ENCODE peak calls at places on chromosomes 1 and 21, in six cellular contexts. Q is heart left ventricle, M is cardiac fibroblast, T is HFF-Myc, K is heart right ventricle, Z is HL-60. O is an unnamed sample.

GRCh38 chr1:154352581-154353459 is 27.5 kb downstream of the ATP8B2 start:
- DNase-seq in Q (peak), M (peak), T (no peak), K (peak), Z (peak), O (peak)

GRCh38 chr21:42392731-42393442 is 3.0 kb downstream of the TMPRSS3 start:
- DNase-seq in Q (peak), M (no peak), T (no peak), K (no peak), Z (no peak), O (no peak)

GRCh38 chr1:32540589-32540988 is 1.4 kb downstream of the ZBTB8A start:
- DNase-seq in Q (no peak), M (peak), T (no peak), K (no peak), Z (no peak), O (no peak)

GRCh38 chr1:25530348-25531081 is 12.9 kb upstream of the LDLRAP1 start:
- DNase-seq in Q (no peak), M (no peak), T (no peak), K (no peak), Z (no peak), O (no peak)

GRCh38 chr1:7703321-7704213 is 67.5 kb upstream of the VAMP3 start:
- DNase-seq in Q (no peak), M (no peak), T (no peak), K (no peak), Z (no peak), O (peak)

GRCh38 chr1:30758785-30759380 is 1.3 kb upstream of the LAPTM5 start:
- DNase-seq in Q (no peak), M (peak), T (peak), K (no peak), Z (peak), O (no peak)

GRCh38 chr1:46218443-46218842 is 15.3 kb downstream of the LURAP1 start:
- DNase-seq in Q (no peak), M (no peak), T (no peak), K (no peak), Z (no peak), O (no peak)

GRCh38 chr1:84996846-84997666 is at the start of gene MCOLN2:
- DNase-seq in Q (peak), M (peak), T (no peak), K (no peak), Z (no peak), O (peak)

GRCh38 chr1:12604114-12604874 is 13.7 kb downstream of the DHRS3 start:
- DNase-seq in Q (no peak), M (peak), T (peak), K (peak), Z (peak), O (peak)

GRCh38 chr1:224513787-224514209 is 79.2 kb upstream of the WDR26 start:
- DNase-seq in Q (peak), M (peak), T (no peak), K (peak), Z (peak), O (peak)

GRCh38 chr1:27990920-27991537 is 31.3 kb downstream of the XKR8 start:
- DNase-seq in Q (no peak), M (peak), T (no peak), K (no peak), Z (no peak), O (no peak)

GRCh38 chr1:35807614-35808375 is at the start of gene AGO4:
- DNase-seq in Q (peak), M (peak), T (peak), K (peak), Z (peak), O (peak)

GRCh38 chr1:158177705-158178450 is 2.8 kb upstream of the CD1D start:
- DNase-seq in Q (peak), M (peak), T (no peak), K (peak), Z (peak), O (peak)

GRCh38 chr1:240136402-240136801 is 44.7 kb downstream of the FMN2 start:
- DNase-seq in Q (no peak), M (no peak), T (no peak), K (no peak), Z (no peak), O (no peak)

GRCh38 chr1:108962681-108963051 is 618 bp downstream of the CLCC1 start:
- DNase-seq in Q (no peak), M (no peak), T (no peak), K (peak), Z (peak), O (peak)

GRCh38 chr1:231337043-231337471 is 595 bp downstream of the EXOC8 start:
- DNase-seq in Q (peak), M (no peak), T (no peak), K (peak), Z (no peak), O (peak)

GRCh38 chr1:226827968-226828513 is 42.4 kb upstream of the PSEN2 start:
- DNase-seq in Q (peak), M (peak), T (peak), K (peak), Z (peak), O (peak)
- H3K4me3 ChIP-seq in Q (peak), M (no peak), T (no peak), K (peak), Z (no peak), O (peak)

DNA sequence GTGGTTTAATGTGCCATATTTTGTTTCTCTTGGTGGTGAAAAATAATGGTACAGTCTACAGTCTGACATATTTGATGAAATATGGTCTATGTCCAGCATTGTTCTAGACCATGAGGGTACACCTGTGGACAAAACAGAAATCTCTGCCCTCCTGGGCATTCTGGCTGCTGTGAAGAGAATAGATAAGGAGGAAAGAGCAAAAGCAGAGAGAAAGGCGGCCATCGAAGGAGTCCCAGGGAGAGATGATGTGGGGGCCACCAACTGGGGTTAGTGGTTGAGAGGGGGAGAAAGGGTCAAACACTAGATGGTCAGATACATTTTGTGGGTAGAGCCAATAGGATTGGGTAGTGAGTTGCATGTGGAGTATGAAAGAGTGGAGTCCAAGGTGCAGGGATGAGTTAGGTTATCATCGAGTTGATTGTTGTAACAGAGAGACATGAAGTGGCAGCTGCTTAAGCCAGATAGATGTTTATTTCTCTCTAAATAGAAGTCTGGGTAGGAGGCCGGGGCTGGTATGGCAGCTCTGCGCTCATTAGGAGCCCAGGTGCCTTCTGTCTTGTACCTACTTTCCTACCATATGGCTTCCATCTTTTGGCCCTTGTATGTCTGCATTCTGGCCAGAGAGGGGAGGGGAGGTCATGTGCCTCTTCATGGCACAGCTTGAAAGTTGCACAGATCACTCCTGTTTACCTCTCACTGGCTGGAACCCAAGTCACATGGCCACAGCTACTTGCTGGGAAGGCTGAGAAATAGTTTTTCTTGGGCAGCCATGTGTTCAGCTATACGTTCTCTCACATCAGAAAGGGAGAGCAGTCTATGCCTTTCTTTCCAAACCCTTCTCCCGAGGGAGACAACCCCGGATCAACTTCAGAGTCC is 13.0 kb downstream of the UBE4B start:
- DNase-seq in Q (no peak), M (peak), T (no peak), K (no peak), Z (no peak), O (no peak)
- H3K4me3 ChIP-seq in Q (no peak), M (no peak), T (no peak), K (no peak), Z (no peak), O (no peak)

GRCh38 chr1:50978852-50979781 is 9.1 kb downstream of the CDKN2C start:
- DNase-seq in Q (no peak), M (peak), T (no peak), K (peak), Z (peak), O (no peak)

GRCh38 chr1:50980505-50980904 is 10.5 kb downstream of the CDKN2C start:
- DNase-seq in Q (no peak), M (no peak), T (no peak), K (no peak), Z (no peak), O (no peak)

GRCh38 chr1:50981741-50982140 is 11.7 kb downstream of the CDKN2C start:
- DNase-seq in Q (no peak), M (peak), T (no peak), K (peak), Z (no peak), O (no peak)

GRCh38 chr1:50978144-50978851 is 8.3 kb downstream of the CDKN2C start:
- DNase-seq in Q (peak), M (peak), T (no peak), K (peak), Z (peak), O (peak)

GRCh38 chr1:50979964-50980363 is 9.9 kb downstream of the CDKN2C start:
- DNase-seq in Q (no peak), M (no peak), T (no peak), K (no peak), Z (no peak), O (no peak)
- H3K4me3 ChIP-seq in Q (peak), M (no peak), T (no peak), K (peak), Z (no peak), O (peak)

GRCh38 chr1:159943908-159944622 is 1.3 kb downstream of the IGSF9 start:
- DNase-seq in Q (no peak), M (no peak), T (no peak), K (no peak), Z (no peak), O (no peak)
- H3K4me3 ChIP-seq in Q (no peak), M (no peak), T (no peak), K (no peak), Z (no peak), O (no peak)

GRCh38 chr1:203475012-203475981 is at the start of gene PRELP:
- DNase-seq in Q (no peak), M (no peak), T (no peak), K (peak), Z (no peak), O (peak)

GRCh38 chr1:203477748-203478147 is 2.1 kb downstream of the PRELP start:
- DNase-seq in Q (no peak), M (no peak), T (no peak), K (no peak), Z (no peak), O (no peak)

GRCh38 chr1:203478231-203478630 is 2.6 kb downstream of the PRELP start:
- DNase-seq in Q (no peak), M (no peak), T (no peak), K (no peak), Z (no peak), O (no peak)

GRCh38 chr1:203473781-203474305 is 1.8 kb upstream of the PRELP start:
- DNase-seq in Q (no peak), M (no peak), T (no peak), K (no peak), Z (no peak), O (no peak)

DNA sequence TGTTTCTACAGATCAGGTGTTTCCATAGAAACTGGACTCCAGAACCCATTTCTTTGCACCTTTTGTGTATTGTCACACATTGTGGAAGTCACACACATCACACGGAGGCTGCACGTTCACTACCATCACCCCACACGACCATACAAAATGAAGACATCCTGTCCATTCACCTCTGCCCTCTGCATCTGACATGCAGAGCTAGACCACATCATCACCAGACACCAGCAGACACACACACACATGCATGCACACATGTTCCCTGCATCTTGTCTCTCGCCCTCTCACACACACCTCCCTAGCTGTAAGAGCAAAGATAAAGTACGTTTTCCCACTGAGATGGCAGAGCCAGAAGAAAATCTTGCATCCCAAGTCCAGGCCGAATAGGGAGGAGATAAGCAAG is 617 bp downstream of the PRELP start:
- DNase-seq in Q (no peak), M (no peak), T (no peak), K (no peak), Z (no peak), O (peak)
- H3K4me3 ChIP-seq in Q (peak), M (no peak), T (no peak), K (peak), Z (no peak), O (peak)

DNA sequence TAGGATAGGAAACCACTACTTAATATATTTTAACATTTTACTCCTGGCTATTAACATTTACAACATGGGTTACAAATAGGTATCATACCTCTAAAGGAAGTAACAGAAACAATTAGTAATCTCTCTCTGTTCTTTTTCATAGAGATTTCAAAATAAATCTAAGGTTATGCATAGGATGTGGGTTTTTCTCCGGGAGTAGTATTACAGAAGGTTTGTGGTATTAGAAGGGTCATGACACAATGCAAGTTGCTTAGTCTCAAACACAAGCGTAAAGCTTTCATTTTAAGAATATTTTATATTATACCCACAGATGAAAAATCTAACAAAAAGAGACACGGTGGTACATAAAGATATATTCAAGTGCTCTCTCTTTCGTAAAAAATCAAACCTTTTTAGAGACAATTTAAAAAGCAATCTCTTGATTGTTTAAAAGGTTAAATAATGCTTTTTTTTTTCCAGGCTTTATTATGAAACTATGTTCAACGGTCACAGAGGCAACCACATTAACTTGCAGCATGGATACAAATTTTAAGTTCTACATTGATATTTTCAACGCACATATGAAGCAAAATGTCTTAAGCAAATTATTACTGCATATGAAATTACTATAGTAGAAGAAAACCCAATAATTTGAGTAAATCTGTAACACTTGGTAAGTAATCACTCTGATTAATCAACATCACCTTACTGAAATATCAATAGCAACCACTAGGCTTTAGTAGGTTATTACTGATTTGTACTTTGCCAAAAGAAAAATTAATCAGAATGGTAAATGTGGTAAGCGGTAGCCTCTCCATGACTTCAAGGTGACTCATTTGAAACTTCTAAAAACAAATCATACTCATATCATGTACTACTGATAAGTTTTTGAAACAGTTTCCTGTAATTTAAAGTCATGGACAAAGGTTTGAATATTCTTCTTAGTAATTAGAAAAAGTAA is 97.4 kb upstream of the GFI1 start:
- DNase-seq in Q (no peak), M (peak), T (no peak), K (no peak), Z (peak), O (no peak)
- H3K4me3 ChIP-seq in Q (no peak), M (peak), T (no peak), K (no peak), Z (peak), O (no peak)

DNA sequence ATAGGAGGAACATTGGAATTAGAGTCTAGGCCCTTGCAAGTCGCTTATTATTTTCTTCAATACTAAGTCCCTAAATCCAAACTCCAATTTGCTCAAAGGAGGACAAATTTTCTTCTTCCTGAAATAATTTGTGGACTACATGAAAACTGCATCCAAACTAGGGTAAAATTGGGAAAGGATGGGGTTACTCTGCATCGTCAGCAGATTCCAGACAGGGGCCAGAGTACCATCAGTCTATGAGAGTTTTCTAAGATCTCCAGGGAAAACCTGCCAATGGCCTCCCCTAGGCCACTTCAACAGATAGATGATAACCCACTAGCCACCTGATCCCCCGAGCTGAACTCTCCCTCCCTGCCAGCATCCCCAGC is 494 bp downstream of the HEYL start:
- DNase-seq in Q (no peak), M (no peak), T (no peak), K (no peak), Z (no peak), O (no peak)
- H3K4me3 ChIP-seq in Q (peak), M (peak), T (no peak), K (peak), Z (no peak), O (peak)

O was measured in right cardiac atrium.